ENCODE peak calls at places on chromosome 17, in ten cellular contexts. D, X, V, G, M, U, C, Q, H and I are unnamed samples.
A peak's percentile ranks its signal among the peaks of the same experiment; 100 is the strongest.

GRCh38 chr17:49585422-49586027 is 9.9 kb downstream of the NXPH3 start:
- DNase-seq in D (no peak), X (no peak), V (no peak), G (no peak), M (no peak), U (no peak), C (no peak), Q (no peak), H (peak; percentile 67), I (no peak)

GRCh38 chr17:46262271-46262670 is 32.7 kb upstream of the LRRC37A start:
- DNase-seq in D (no peak), X (no peak), V (no peak), G (no peak), M (no peak), U (no peak), C (no peak), Q (no peak), H (peak; percentile 39), I (no peak)

GRCh38 chr17:62852195-62852594 is 44.1 kb upstream of the MARCHF10 start:
- DNase-seq in D (no peak), X (no peak), V (no peak), G (no peak), M (no peak), U (no peak), C (no peak), Q (no peak), H (no peak), I (no peak)

GRCh38 chr17:49715717-49716279 is 8.0 kb upstream of the SLC35B1 start:
- DNase-seq in D (no peak), X (no peak), V (no peak), G (no peak), M (no peak), U (no peak), C (no peak), Q (no peak), H (no peak), I (no peak)

GRCh38 chr17:19958023-19958422 is 19.6 kb downstream of the AKAP10 start:
- DNase-seq in D (peak; percentile 92), X (no peak), V (no peak), G (no peak), M (no peak), U (no peak), C (no peak), Q (peak; percentile 63), H (peak; percentile 94), I (no peak)

GRCh38 chr17:1078831-1079561 is 82.1 kb downstream of the TIMM22 start:
- DNase-seq in D (no peak), X (no peak), V (no peak), G (no peak), M (no peak), U (no peak), C (no peak), Q (no peak), H (no peak), I (no peak)

GRCh38 chr17:73090396-73091202 is 1.9 kb downstream of the SLC39A11 start:
- DNase-seq in D (no peak), X (no peak), V (no peak), G (no peak), M (no peak), U (no peak), C (no peak), Q (no peak), H (no peak), I (no peak)

GRCh38 chr17:44850612-44851011 is 2.9 kb downstream of the HIGD1B start:
- DNase-seq in D (no peak), X (no peak), V (no peak), G (peak; percentile 24), M (no peak), U (no peak), C (no peak), Q (no peak), H (no peak), I (no peak)

GRCh38 chr17:50182783-50183438 is 17.1 kb downstream of the SGCA start:
- DNase-seq in D (peak; percentile 48), X (no peak), V (no peak), G (peak; percentile 6), M (no peak), U (no peak), C (no peak), Q (no peak), H (no peak), I (no peak)

GRCh38 chr17:50866950-50867855 is 1.0 kb upstream of the TOB1 start:
- DNase-seq in D (peak; percentile 95), X (peak; percentile 75), V (peak; percentile 96), G (peak; percentile 91), M (peak; percentile 97), U (peak; percentile 96), C (peak; percentile 93), Q (peak; percentile 95), H (peak; percentile 99), I (peak; percentile 92)

GRCh38 chr17:2123467-2124251 is 68.8 kb downstream of the HIC1 start:
- DNase-seq in D (peak; percentile 85), X (no peak), V (no peak), G (no peak), M (no peak), U (no peak), C (no peak), Q (no peak), H (no peak), I (peak; percentile 57)

GRCh38 chr17:63150994-63151464 is 185.0 kb downstream of the TANC2 start:
- DNase-seq in D (peak; percentile 56), X (no peak), V (no peak), G (no peak), M (no peak), U (no peak), C (no peak), Q (no peak), H (no peak), I (no peak)

GRCh38 chr17:39014044-39014794 is 47.0 kb upstream of the FBXO47 start:
- DNase-seq in D (peak; percentile 72), X (no peak), V (no peak), G (no peak), M (no peak), U (no peak), C (no peak), Q (no peak), H (peak; percentile 16), I (no peak)

GRCh38 chr17:65013613-65014391 is 42.7 kb downstream of the GNA13 start:
- DNase-seq in D (peak; percentile 89), X (no peak), V (no peak), G (no peak), M (no peak), U (no peak), C (no peak), Q (peak; percentile 83), H (peak; percentile 85), I (peak; percentile 58)

GRCh38 chr17:16428098-16428882 is 12.9 kb downstream of the TRPV2 start:
- DNase-seq in D (peak; percentile 49), X (no peak), V (peak; percentile 83), G (peak; percentile 43), M (peak; percentile 62), U (peak; percentile 73), C (no peak), Q (no peak), H (peak; percentile 57), I (no peak)
- TF ChIP-seq CTCF in D (peak; percentile 70), X (no peak), V (peak; percentile 69), G (peak; percentile 50), M (peak; percentile 34), U (peak; percentile 61), C (no peak), Q (peak; percentile 89), H (peak; percentile 90), I (peak; percentile 60)

DNA sequence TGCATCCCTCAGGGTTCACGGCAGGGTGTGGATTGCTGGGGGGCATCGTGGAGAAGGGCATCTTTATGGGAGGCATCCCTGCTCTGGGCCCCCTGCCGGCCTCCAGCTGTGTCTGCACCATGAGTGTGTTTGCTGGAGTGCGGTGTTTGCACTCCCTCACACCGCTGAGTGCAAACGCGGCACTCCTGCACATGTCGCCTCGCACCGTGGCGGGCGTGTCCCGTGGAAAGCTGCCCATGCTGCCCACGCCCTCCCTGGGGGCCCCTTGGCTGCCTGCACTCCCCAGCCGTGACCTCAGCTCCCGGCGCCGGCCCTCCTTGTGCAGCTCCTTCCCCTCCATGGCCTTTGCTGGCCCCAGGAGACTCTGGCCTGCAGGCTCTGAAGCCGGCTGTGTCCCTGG is 74.6 kb upstream of the ZNF750 start:
- DNase-seq in D (no peak), X (no peak), V (peak; percentile 78), G (peak; percentile 48), M (no peak), U (peak; percentile 59), C (no peak), Q (no peak), H (peak; percentile 26), I (no peak)
- TF ChIP-seq CTCF in D (peak; percentile 57), X (no peak), V (peak; percentile 42), G (peak; percentile 44), M (no peak), U (peak; percentile 66), C (no peak), Q (no peak), H (peak; percentile 60), I (no peak)

GRCh38 chr17:58136669-58137279 is 11.4 kb upstream of the OR4D1 start:
- DNase-seq in D (no peak), X (no peak), V (no peak), G (no peak), M (no peak), U (no peak), C (no peak), Q (no peak), H (peak; percentile 67), I (no peak)
- TF ChIP-seq CTCF in D (peak; percentile 43), X (no peak), V (peak; percentile 24), G (no peak), M (no peak), U (no peak), C (no peak), Q (peak; percentile 64), H (peak; percentile 85), I (no peak)

DNA sequence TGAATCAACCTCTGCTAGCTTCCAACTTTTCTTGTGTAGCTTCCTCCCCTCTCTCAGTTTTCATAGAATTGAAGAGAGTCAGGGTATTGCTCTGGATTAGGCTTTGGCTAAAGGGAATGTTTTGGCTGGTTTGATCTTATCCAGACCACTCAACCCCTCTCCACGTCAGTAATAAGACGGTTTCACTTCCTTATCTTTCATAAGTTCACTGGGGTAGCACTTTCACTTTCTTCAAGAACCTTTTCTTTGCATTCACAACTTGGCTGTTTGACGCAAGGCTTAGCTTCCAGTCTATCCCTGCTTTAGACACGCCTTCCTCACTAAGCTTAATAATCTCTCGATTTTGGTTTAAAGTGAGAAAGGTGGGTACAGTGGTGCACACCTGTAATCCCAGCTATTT is 29.7 kb upstream of the OR1A2 start:
- DNase-seq in D (no peak), X (no peak), V (no peak), G (no peak), M (no peak), U (no peak), C (no peak), Q (no peak), H (no peak), I (no peak)
- TF ChIP-seq CTCF in D (no peak), X (no peak), V (no peak), G (no peak), M (no peak), U (no peak), C (no peak), Q (no peak), H (no peak), I (no peak)